ENCODE peak calls at places on chromosomes 6 and 20, in four cellular contexts. T, H, F and I are unnamed samples.

GRCh38 chr20:62632575-62632974 is 9.7 kb upstream of the SLCO4A1 start:
- DNase-seq in F (no peak), H (no peak), T (no peak), I (no peak)

GRCh38 chr6:46626228-46626909 is 26.2 kb downstream of the CYP39A1 start:
- DNase-seq in F (peak), T (peak), H (no peak), I (peak)

GRCh38 chr6:125099211-125100017 is 54.2 kb upstream of the TPD52L1 start:
- DNase-seq in F (peak), T (peak), H (peak), I (no peak)

GRCh38 chr6:41021832-41022231 is 17.2 kb downstream of the UNC5CL start:
- DNase-seq in F (no peak), H (no peak), T (peak), I (peak)

GRCh38 chr20:38890497-38890818 is 35.8 kb upstream of the FAM83D start:
- DNase-seq in F (no peak), T (no peak), H (no peak), I (no peak)

GRCh38 chr6:167047554-167047953 is 48.4 kb downstream of the CEP43 start:
- DNase-seq in T (no peak), F (peak), H (no peak), I (no peak)

GRCh38 chr6:150641398-150642139 is 41.9 kb downstream of the PLEKHG1 start:
- DNase-seq in F (peak), T (peak), H (no peak), I (no peak)

GRCh38 chr20:44609511-44610312 is 27.3 kb downstream of the PKIG start:
- DNase-seq in T (peak), F (peak), H (peak), I (peak)

GRCh38 chr6:151284431-151285060 is 44.8 kb downstream of the AKAP12 start:
- DNase-seq in T (no peak), F (no peak), H (no peak), I (no peak)

GRCh38 chr6:31659649-31660223 is 842 bp downstream of the C6orf47 start:
- DNase-seq in T (no peak), F (no peak), H (no peak), I (no peak)

GRCh38 chr20:10848810-10849370 is 175.1 kb upstream of the JAG1 start:
- DNase-seq in F (no peak), H (no peak), T (peak), I (peak)

GRCh38 chr20:51176446-51176845 is 153.5 kb upstream of the KCNG1 start:
- DNase-seq in F (no peak), T (no peak), H (no peak), I (no peak)

GRCh38 chr6:165389534-165389933 is 80.1 kb upstream of the C6orf118 start:
- DNase-seq in T (no peak), F (no peak), H (no peak), I (no peak)

GRCh38 chr20:50534567-50534966 is 24.4 kb downstream of the PTPN1 start:
- DNase-seq in T (peak), F (no peak), H (no peak), I (peak)

GRCh38 chr6:45663181-45664180 is 285.7 kb upstream of the SUPT3H start:
- DNase-seq in F (peak), T (peak), H (no peak), I (no peak)

GRCh38 chr6:54802775-54803631 is 43.6 kb upstream of the FAM83B start:
- DNase-seq in H (no peak), F (no peak), T (peak), I (no peak)

GRCh38 chr20:54067606-54068174 is 2.7 kb downstream of the BCAS1 start:
- DNase-seq in F (no peak), H (no peak), T (peak), I (no peak)

GRCh38 chr6:7201444-7201731 is 93.6 kb downstream of the RREB1 start:
- DNase-seq in F (no peak), H (no peak), T (no peak), I (no peak)

GRCh38 chr6:169556758-169557505 is 144.9 kb downstream of the WDR27 start:
- DNase-seq in H (no peak), F (peak), T (no peak), I (no peak)

GRCh38 chr6:150667977-150668716 is 68.5 kb downstream of the PLEKHG1 start:
- DNase-seq in T (peak), F (no peak), H (no peak), I (peak)

GRCh38 chr6:5439749-5440148 is 178.4 kb downstream of the FARS2 start:
- DNase-seq in T (no peak), H (no peak), F (no peak), I (no peak)

GRCh38 chr6:85865665-85866372 is 223.1 kb upstream of the SYNCRIP start:
- DNase-seq in F (no peak), H (no peak), T (peak), I (no peak)

GRCh38 chr20:1617055-1617454 is 2.8 kb downstream of the SIRPB1 start:
- DNase-seq in T (no peak), H (no peak), F (no peak), I (no peak)

GRCh38 chr6:43488667-43489276 is 11.4 kb downstream of the TJAP1 start:
- DNase-seq in F (no peak), T (peak), H (no peak), I (no peak)

GRCh38 chr6:159973406-159973805 is 4.5 kb downstream of the IGF2R start:
- DNase-seq in F (no peak), T (no peak), H (no peak), I (no peak)

GRCh38 chr6:32082951-32083350 is 26.2 kb downstream of the TNXB start:
- DNase-seq in F (no peak), H (no peak), T (peak), I (peak)

GRCh38 chr6:34232901-34233300 is 3.8 kb upstream of the HMGA1 start:
- DNase-seq in H (no peak), T (peak), F (no peak), I (no peak)

GRCh38 chr6:160034346-160034930 is 65.6 kb downstream of the IGF2R start:
- DNase-seq in H (no peak), T (no peak), F (no peak), I (no peak)

GRCh38 chr6:105270511-105270910 is 90.7 kb upstream of the POPDC3 start:
- DNase-seq in T (peak), F (no peak), H (no peak), I (peak)

GRCh38 chr6:121592955-121593665 is 157.7 kb downstream of the GJA1 start:
- DNase-seq in H (no peak), F (no peak), T (no peak), I (no peak)

GRCh38 chr6:10951675-10952282 is 64.9 kb downstream of the SYCP2L start:
- DNase-seq in T (peak), H (no peak), F (no peak), I (peak)

GRCh38 chr20:46084805-46085792 is 4.7 kb downstream of the NCOA5 start:
- DNase-seq in H (no peak), F (no peak), T (peak), I (no peak)

GRCh38 chr6:112302154-112302553 is 45.0 kb upstream of the RFPL4B start:
- DNase-seq in T (no peak), F (no peak), H (no peak), I (no peak)